ENCODE peak calls at places on chromosome 15, in five cellular contexts. M, N, S, K and B are unnamed samples.

GRCh38 chr15:63504979-63505841 is 817 bp downstream of the USP3 start:
- DNase-seq in K (peak; percentile 57), S (peak; percentile 66), M (peak; percentile 79), N (peak; percentile 80), B (peak; percentile 50)

GRCh38 chr15:51561271-51561670 is 61.3 kb downstream of the DMXL2 start:
- DNase-seq in N (no peak), S (no peak), M (no peak), K (no peak), B (no peak)

GRCh38 chr15:66847565-66847991 is 145.5 kb downstream of the SMAD6 start:
- DNase-seq in S (no peak), K (no peak), M (peak; percentile 62), N (no peak), B (no peak)

GRCh38 chr15:38002883-38003477 is 68.5 kb downstream of the TMCO5A start:
- DNase-seq in M (peak; percentile 68), S (no peak), N (peak; percentile 62), K (no peak), B (no peak)

GRCh38 chr15:74895830-74896229 is 6.0 kb downstream of the MPI start:
- DNase-seq in S (no peak), N (no peak), M (no peak), K (no peak), B (no peak)

GRCh38 chr15:81296673-81297072 is 27.3 kb downstream of the STARD5 start:
- DNase-seq in S (peak; percentile 85), M (peak; percentile 76), K (no peak), N (peak; percentile 67), B (peak; percentile 38)

GRCh38 chr15:77025066-77025435 is 30.1 kb downstream of the PSTPIP1 start:
- DNase-seq in S (peak; percentile 28), N (no peak), K (no peak), M (peak; percentile 62), B (no peak)

GRCh38 chr15:39392469-39393047 is 188.3 kb upstream of the THBS1 start:
- DNase-seq in N (no peak), M (no peak), S (no peak), K (no peak), B (no peak)

GRCh38 chr15:48358681-48359152 is 27.5 kb downstream of the DUT start:
- DNase-seq in K (no peak), N (no peak), S (no peak), M (no peak), B (no peak)

GRCh38 chr15:41851167-41851523 is 12.5 kb downstream of the PLA2G4B start:
- DNase-seq in K (no peak), M (no peak), S (no peak), N (no peak), B (no peak)
- H3K36me3 ChIP-seq in K (no peaks in the 10 kb centered on the region), M (peaks cover 20% of the 10 kb centered on the region), S (no peaks in the 10 kb centered on the region), N (peaks cover 14% of the 10 kb centered on the region), B (peaks cover 26% of the 10 kb centered on the region)

DNA sequence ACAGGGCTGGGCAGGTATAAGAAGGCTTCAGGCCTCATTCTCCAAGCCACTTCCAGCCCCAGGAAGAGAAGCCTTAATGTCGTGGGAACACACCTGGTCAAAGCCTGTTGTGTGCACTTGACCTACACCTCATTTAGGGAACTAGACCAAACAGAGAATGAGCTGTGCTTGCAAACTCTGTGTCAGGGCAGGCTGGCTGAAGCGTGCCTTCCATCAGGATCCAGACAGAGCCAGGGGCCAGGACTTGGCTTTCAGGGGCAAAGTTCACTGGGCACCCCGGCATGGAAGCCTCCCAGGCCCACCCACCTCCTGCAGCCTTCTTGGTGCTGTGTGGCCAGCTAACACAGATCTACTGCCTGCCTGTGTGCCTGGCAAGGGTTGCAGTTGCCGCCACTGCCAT is 11.5 kb downstream of the RBPMS2 start:
- DNase-seq in S (no peak), K (no peak), M (no peak), N (no peak), B (no peak)
- H3K4me3 ChIP-seq in S (no peak overlapping the region), K (no peak overlapping the region), M (no peak overlapping the region), N (no peak overlapping the region), B (no peak overlapping the region)

DNA sequence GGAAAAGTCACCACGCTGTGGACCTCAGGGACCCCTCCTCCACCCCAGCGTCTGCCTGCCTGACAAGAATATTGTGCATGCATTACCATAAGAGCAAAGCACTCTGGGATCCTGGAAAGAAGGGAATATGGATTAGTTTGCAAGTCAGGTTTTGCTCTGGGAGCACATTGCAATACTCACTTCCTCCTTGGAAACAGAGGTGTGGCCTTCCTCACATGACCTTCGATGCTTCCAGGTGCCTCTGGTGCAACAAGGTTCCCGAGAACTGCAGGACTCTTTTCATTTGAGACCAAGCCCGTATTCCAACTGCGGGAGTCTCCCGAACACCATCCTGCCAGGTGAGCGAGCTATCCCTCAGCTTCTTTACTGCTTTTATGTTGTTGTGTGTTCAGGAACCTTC is 76.3 kb upstream of the BLM start:
- DNase-seq in M (peak; percentile 49), N (peak; percentile 33), S (no peak), K (no peak), B (no peak)
- H3K36me3 ChIP-seq in M (peaks cover 56% of the 10 kb centered on the region), N (peaks cover 2% of the 10 kb centered on the region), S (peaks cover 32% of the 10 kb centered on the region), K (no peaks in the 10 kb centered on the region), B (peaks cover 70% of the 10 kb centered on the region)

GRCh38 chr15:40512440-40512839 is 41.7 kb downstream of the CHST14 start:
- DNase-seq in M (no peak), N (no peak), K (peak; percentile 24), S (no peak), B (no peak)

GRCh38 chr15:40511472-40512133 is 40.8 kb downstream of the CHST14 start:
- DNase-seq in N (peak; percentile 73), K (peak; percentile 92), M (peak; percentile 69), S (no peak), B (no peak)

GRCh38 chr15:40510201-40510600 is 39.4 kb downstream of the CHST14 start:
- DNase-seq in S (no peak), M (no peak), N (no peak), K (no peak), B (no peak)

GRCh38 chr15:40508216-40508615 is 37.4 kb downstream of the CHST14 start:
- DNase-seq in K (no peak), S (no peak), N (no peak), M (no peak), B (no peak)

GRCh38 chr15:40511093-40511471 is 40.3 kb downstream of the CHST14 start:
- DNase-seq in N (peak; percentile 23), S (peak; percentile 53), K (peak; percentile 45), M (no peak), B (peak; percentile 20)
- H3K4me3 ChIP-seq in N (peak overlapping the region; percentile 40), S (peak overlapping the region; percentile 36), K (peak overlapping the region; percentile 52), M (peak overlapping the region; percentile 59), B (peak overlapping the region; percentile 18)

GRCh38 chr15:93026359-93026758 is 62.7 kb downstream of the RGMA start:
- DNase-seq in K (peak; percentile 19), M (peak; percentile 64), N (no peak), S (no peak), B (no peak)
- H3K36me3 ChIP-seq in K (no peaks in the 10 kb centered on the region), M (peaks cover 45% of the 10 kb centered on the region), N (peaks cover 29% of the 10 kb centered on the region), S (peaks cover 49% of the 10 kb centered on the region), B (peaks cover 24% of the 10 kb centered on the region)

DNA sequence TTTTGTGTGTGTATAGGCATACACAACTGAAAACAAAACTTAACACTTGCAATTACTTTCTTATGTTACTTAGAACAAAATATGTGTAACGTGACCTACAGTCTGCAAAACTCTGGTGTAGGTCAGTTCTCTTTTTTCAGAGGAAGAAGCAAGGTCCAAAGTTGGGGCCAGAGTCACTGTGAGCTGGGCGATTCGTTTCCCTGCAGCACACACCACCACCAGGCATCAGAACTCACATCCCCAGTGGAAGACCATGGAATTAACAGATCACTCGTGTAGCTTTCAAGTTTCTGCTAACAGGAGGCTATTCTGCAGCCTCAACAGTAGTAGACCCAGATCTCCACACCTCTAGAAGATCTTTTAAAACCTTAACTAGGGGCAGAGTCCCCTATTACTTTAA is 25.8 kb downstream of the ANP32A start:
- DNase-seq in S (no peak), K (no peak), N (peak; percentile 55), M (no peak), B (no peak)
- H3K4me3 ChIP-seq in S (no peak overlapping the region), K (no peak overlapping the region), N (no peak overlapping the region), M (peak overlapping the region; percentile 16), B (no peak overlapping the region)

GRCh38 chr15:92663250-92663951 is 7.8 kb upstream of the FAM174B start:
- DNase-seq in S (no peak), K (no peak), N (no peak), M (no peak), B (no peak)
- H3K36me3 ChIP-seq in S (no peaks in the 10 kb centered on the region), K (no peaks in the 10 kb centered on the region), N (no peaks in the 10 kb centered on the region), M (no peaks in the 10 kb centered on the region), B (no peaks in the 10 kb centered on the region)

GRCh38 chr15:23687143-23687470 is at the start of gene NDN:
- DNase-seq in N (peak; percentile 39), K (peak; percentile 62), M (no peak), S (no peak), B (no peak)
- H3K4me3 ChIP-seq in N (peak within 1 kb of the TSS; percentile 26), K (peak within 1 kb of the TSS; percentile 55), M (peak within 1 kb of the TSS; percentile 53), S (no peak within 1 kb of the TSS), B (no peak within 1 kb of the TSS)

DNA sequence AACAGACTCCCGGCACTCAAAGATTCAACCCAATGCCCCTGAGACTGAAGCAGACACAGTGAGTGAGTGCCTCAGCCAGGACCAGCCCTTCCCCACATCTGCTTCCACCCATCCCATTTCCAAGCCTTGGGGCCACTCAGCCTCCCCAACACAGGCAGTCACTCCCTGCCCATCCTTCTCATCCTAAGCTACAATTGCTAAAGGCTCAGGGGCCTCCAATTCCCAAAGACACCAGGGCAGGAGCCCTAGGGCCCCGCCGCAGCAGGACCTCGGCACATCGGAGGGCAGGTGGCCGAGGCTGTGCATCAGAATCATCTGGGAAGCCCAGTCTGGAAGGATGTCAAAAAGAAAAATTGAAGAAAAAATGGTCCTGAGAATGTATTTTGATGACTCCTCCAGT is 18.5 kb upstream of the OCA2 start:
- DNase-seq in S (no peak), K (no peak), N (no peak), M (no peak), B (no peak)
- H3K36me3 ChIP-seq in S (peaks cover 31% of the 10 kb centered on the region), K (no peaks in the 10 kb centered on the region), N (peaks cover 13% of the 10 kb centered on the region), M (peaks cover 51% of the 10 kb centered on the region), B (peaks cover 9% of the 10 kb centered on the region)